ENCODE peak calls at places on chromosome 13, in five cellular contexts. E is ELR; I is PC-9; U is AG09319; A is stimulated activated CD8-positive, alpha-beta memory T cell treated with anti-CD3 and anti-CD28 coated beads, Interleukin-15, amount 100 ng/mL, for 24 hours. X is an unnamed sample.

GRCh38 chr13:29595380-29596063 is at the start of gene SLC7A1:
- DNase-seq in E (peak; percentile 92), I (peak; percentile 84), U (peak; percentile 52), A (peak; percentile 74), X (peak; percentile 88)

GRCh38 chr13:30615851-30616311 is 1.8 kb upstream of the USPL1 start:
- DNase-seq in E (peak; percentile 68), I (no peak), U (no peak), A (no peak), X (peak; percentile 30)

GRCh38 chr13:33639640-33640080 is 178.3 kb upstream of the RFC3 start:
- DNase-seq in E (no peak), I (no peak), U (no peak), A (no peak), X (no peak)

GRCh38 chr13:50014404-50014803 is 840 bp upstream of the KCNRG start:
- DNase-seq in E (no peak), I (no peak), U (no peak), A (no peak), X (no peak)

GRCh38 chr13:83905641-83906040 is 23.4 kb upstream of the SLITRK1 start:
- DNase-seq in E (no peak), I (peak; percentile 3), U (no peak), A (no peak), X (no peak)

GRCh38 chr13:52383362-52383761 is 22.6 kb downstream of the THSD1 start:
- DNase-seq in E (no peak), I (no peak), U (no peak), A (no peak), X (no peak)

GRCh38 chr13:98450495-98451167 is 126.3 kb downstream of the STK24 start:
- DNase-seq in E (no peak), I (no peak), U (no peak), A (no peak), X (no peak)

GRCh38 chr13:65768545-65768944 is 1461.6 kb downstream of the PCDH9 start:
- DNase-seq in E (no peak), I (peak; percentile 21), U (no peak), A (no peak), X (no peak)

GRCh38 chr13:98543380-98544104 is 33.4 kb downstream of the STK24 start:
- DNase-seq in E (no peak), I (no peak), U (no peak), A (no peak), X (no peak)

GRCh38 chr13:87999791-88000190 is 328.6 kb downstream of the SLITRK5 start:
- DNase-seq in E (peak; percentile 38), I (no peak), U (no peak), A (no peak), X (no peak)

GRCh38 chr13:74133657-74134201 is 475 bp downstream of the KLF12 start:
- DNase-seq in E (peak; percentile 94), I (peak; percentile 61), U (peak; percentile 87), A (peak; percentile 59), X (peak; percentile 22)

GRCh38 chr13:32125221-32125621 is 93.6 kb downstream of the FRY start:
- DNase-seq in E (peak; percentile 13), I (no peak), U (no peak), A (no peak), X (no peak)

GRCh38 chr13:45196091-45196490 is 4.8 kb downstream of the KCTD4 start:
- DNase-seq in E (no peak), I (no peak), U (no peak), A (no peak), X (no peak)

GRCh38 chr13:19179916-19180315 is 1.7 kb downstream of the TUBA3C start:
- DNase-seq in E (no peak), I (no peak), U (no peak), A (no peak), X (no peak)

GRCh38 chr13:113631341-113632095 is 26.5 kb downstream of the ATP4B start:
- DNase-seq in E (no peak), I (no peak), U (no peak), A (no peak), X (no peak)

GRCh38 chr13:82878536-82878935 is 1003.7 kb downstream of the SLITRK1 start:
- DNase-seq in E (peak; percentile 68), I (no peak), U (no peak), A (no peak), X (no peak)

GRCh38 chr13:21013682-21014038 is 47.7 kb downstream of the LATS2 start:
- DNase-seq in E (no peak), I (no peak), U (no peak), A (no peak), X (no peak)

GRCh38 chr13:85362980-85363379 is 436.2 kb downstream of the SLITRK6 start:
- DNase-seq in E (no peak), I (no peak), U (no peak), A (no peak), X (no peak)

GRCh38 chr13:114151565-114152284 is 19.3 kb upstream of the RASA3 start:
- DNase-seq in E (no peak), I (peak; percentile 78), U (no peak), A (no peak), X (peak; percentile 86)

GRCh38 chr13:92769064-92769463 is 457.5 kb upstream of the GPC6 start:
- DNase-seq in E (no peak), I (no peak), U (no peak), A (no peak), X (no peak)

GRCh38 chr13:44967656-44968451 is 21.4 kb downstream of the NUFIP1 start:
- DNase-seq in E (peak; percentile 11), I (no peak), U (no peak), A (no peak), X (no peak)

GRCh38 chr13:76972430-76972829 is 19.5 kb upstream of the CLN5 start:
- DNase-seq in E (no peak), I (no peak), U (no peak), A (no peak), X (no peak)

GRCh38 chr13:66927562-66927961 is 302.6 kb downstream of the PCDH9 start:
- DNase-seq in E (no peak), I (no peak), U (no peak), A (no peak), X (no peak)

GRCh38 chr13:48492123-48493075 is 40.5 kb downstream of the RCBTB2 start:
- DNase-seq in E (peak; percentile 86), I (no peak), U (peak; percentile 61), A (no peak), X (no peak)

GRCh38 chr13:109998808-109999528 is 212.6 kb upstream of the IRS2 start:
- DNase-seq in E (peak; percentile 99), I (peak; percentile 71), U (peak; percentile 65), A (no peak), X (no peak)

GRCh38 chr13:24184265-24184841 is 23.8 kb downstream of the SPATA13 start:
- DNase-seq in E (no peak), I (no peak), U (no peak), A (no peak), X (peak; percentile 39)

GRCh38 chr13:98284677-98285076 is 107.6 kb upstream of the RNF113B start:
- DNase-seq in E (no peak), I (no peak), U (no peak), A (no peak), X (no peak)

GRCh38 chr13:91155512-91156114 is 191.9 kb upstream of the MIR17HG start:
- DNase-seq in E (no peak), I (peak; percentile 20), U (no peak), A (no peak), X (peak; percentile 30)

GRCh38 chr13:32537580-32538233 is 888 bp downstream of the N4BP2L2 start:
- DNase-seq in E (peak; percentile 35), I (peak; percentile 2), U (no peak), A (no peak), X (no peak)